ENCODE peak calls at places on chromosomes 12 and 14, in seven cellular contexts. X, T, E, A, G, U and R are unnamed samples.

GRCh38 chr12:40198601-40199000 is 26.2 kb upstream of the LRRK2 start:
- DNase-seq in T (peak), G (no peak), U (no peak), A (no peak), X (no peak), E (peak), R (no peak)

GRCh38 chr14:39372656-39373055 is 59.6 kb downstream of the FBXO33 start:
- DNase-seq in T (peak), E (peak), G (no peak), A (no peak), U (no peak), X (no peak), R (no peak)

GRCh38 chr14:70882771-70883492 is 24.3 kb upstream of the PCNX1 start:
- DNase-seq in E (peak), T (peak), G (no peak), U (no peak), A (no peak), X (no peak), R (no peak)

GRCh38 chr14:83342590-83342989 is 1808.9 kb upstream of the SEL1L start:
- DNase-seq in E (no peak), T (no peak), U (no peak), X (no peak), A (no peak), G (no peak), R (no peak)

GRCh38 chr12:132064641-132065040 is 79.5 kb downstream of the DDX51 start:
- DNase-seq in X (no peak), U (no peak), E (no peak), A (no peak), G (no peak), T (no peak), R (no peak)

GRCh38 chr14:53953828-53954550 is 2.6 kb downstream of the BMP4 start:
- DNase-seq in U (no peak), A (no peak), G (peak), X (no peak), E (peak), T (peak), R (peak)

GRCh38 chr12:1552978-1553471 is 41.4 kb downstream of the FBXL14 start:
- DNase-seq in G (no peak), X (no peak), T (peak), U (no peak), A (no peak), E (peak), R (no peak)

GRCh38 chr14:51157012-51157411 is 62.1 kb upstream of the TRIM9 start:
- DNase-seq in A (no peak), U (no peak), X (no peak), E (peak), T (peak), G (no peak), R (peak)

GRCh38 chr12:57475271-57476161 is 4.2 kb downstream of the ARHGAP9 start:
- DNase-seq in G (peak), A (no peak), T (no peak), U (no peak), E (peak), X (no peak), R (no peak)

GRCh38 chr12:128609861-128610260 is 213.9 kb downstream of the SLC15A4 start:
- DNase-seq in E (no peak), T (no peak), A (no peak), G (peak), U (no peak), X (peak), R (peak)

GRCh38 chr14:90609376-90609775 is 206.9 kb downstream of the TTC7B start:
- DNase-seq in G (no peak), T (no peak), X (no peak), U (no peak), E (no peak), A (no peak), R (no peak)

GRCh38 chr14:41749425-41749824 is 142.7 kb downstream of the LRFN5 start:
- DNase-seq in U (no peak), X (no peak), E (peak), A (no peak), G (no peak), T (no peak), R (no peak)

GRCh38 chr14:36514278-36515104 is 5.5 kb downstream of the NKX2-1 start:
- DNase-seq in X (no peak), T (no peak), A (no peak), E (no peak), U (no peak), G (no peak), R (peak)

GRCh38 chr14:61489002-61489401 is 167.6 kb downstream of the PRKCH start:
- DNase-seq in X (no peak), A (no peak), T (no peak), E (no peak), U (no peak), G (no peak), R (no peak)

GRCh38 chr12:18696971-18697602 is 40.7 kb downstream of the PLCZ1 start:
- DNase-seq in T (peak), G (no peak), E (peak), A (no peak), U (no peak), X (no peak), R (no peak)

GRCh38 chr12:3959799-3960560 is 86.8 kb upstream of the PARP11 start:
- DNase-seq in T (no peak), X (no peak), A (no peak), G (no peak), E (no peak), U (no peak), R (no peak)

GRCh38 chr12:113098428-113099028 is 37.0 kb downstream of the RASAL1 start:
- DNase-seq in G (peak), A (peak), X (peak), T (peak), U (peak), E (peak), R (peak)

GRCh38 chr12:51071663-51072062 is 11.7 kb downstream of the CSRNP2 start:
- DNase-seq in G (no peak), U (no peak), A (no peak), E (peak), T (peak), X (no peak), R (peak)

GRCh38 chr14:74614508-74615495 is 2.8 kb upstream of the LTBP2 start:
- DNase-seq in E (no peak), U (no peak), T (no peak), A (no peak), G (no peak), X (no peak), R (no peak)

GRCh38 chr12:53935562-53936341 is 2.9 kb upstream of the HOXC13 start:
- DNase-seq in G (no peak), A (no peak), X (no peak), E (no peak), U (no peak), T (no peak), R (no peak)

GRCh38 chr14:93688239-93688666 is 100.0 kb downstream of the PRIMA1 start:
- DNase-seq in X (peak), E (no peak), U (peak), G (peak), A (no peak), T (no peak), R (peak)

GRCh38 chr12:9870311-9870866 is 1.2 kb upstream of the CLEC2B start:
- DNase-seq in E (peak), X (no peak), G (no peak), U (no peak), T (no peak), A (no peak), R (no peak)

GRCh38 chr12:40002178-40003169 is 103.4 kb downstream of the SLC2A13 start:
- DNase-seq in T (no peak), U (no peak), A (no peak), E (no peak), X (no peak), G (no peak), R (no peak)

GRCh38 chr14:73752297-73752992 is 38.3 kb upstream of the PNMA1 start:
- DNase-seq in X (no peak), E (peak), G (peak), T (peak), A (peak), U (no peak), R (peak)

GRCh38 chr14:91872517-91873470 is 5.5 kb upstream of the TC2N start:
- DNase-seq in A (no peak), E (no peak), T (peak), G (no peak), U (no peak), X (no peak), R (no peak)

GRCh38 chr12:116955382-116956021 is 44.8 kb downstream of the FBXW8 start:
- DNase-seq in E (peak), U (no peak), T (peak), X (no peak), A (peak), G (no peak), R (peak)

GRCh38 chr14:60092516-60092915 is 793 bp downstream of the PCNX4 start:
- DNase-seq in G (no peak), T (peak), U (no peak), E (peak), X (no peak), A (no peak), R (peak)

GRCh38 chr14:53621433-53621832 is 335.2 kb downstream of the BMP4 start:
- DNase-seq in U (no peak), T (no peak), G (no peak), A (no peak), X (no peak), E (no peak), R (no peak)

GRCh38 chr12:19965196-19966038 is 402.9 kb upstream of the PDE3A start:
- DNase-seq in A (peak), X (no peak), U (no peak), G (no peak), E (no peak), T (no peak), R (peak)

GRCh38 chr12:103334447-103334846 is 161.3 kb downstream of the C12orf42 start:
- DNase-seq in X (no peak), U (no peak), G (no peak), A (no peak), T (no peak), E (no peak), R (no peak)

GRCh38 chr14:102238131-102238530 is 66.8 kb downstream of the MOK start:
- DNase-seq in X (no peak), U (no peak), G (no peak), T (peak), E (no peak), A (no peak), R (peak)

GRCh38 chr12:2248901-2249381 is 196.2 kb downstream of the CACNA1C start:
- DNase-seq in T (peak), X (no peak), A (no peak), E (peak), G (no peak), U (no peak), R (no peak)

GRCh38 chr14:33061667-33062325 is 123.1 kb downstream of the NPAS3 start:
- DNase-seq in U (no peak), E (no peak), X (no peak), A (peak), G (peak), T (no peak), R (peak)

GRCh38 chr14:101109981-101110728 is 206.6 kb upstream of the RTL1 start:
- DNase-seq in A (no peak), E (no peak), X (no peak), G (no peak), T (no peak), U (no peak), R (no peak)

GRCh38 chr12:117933545-117933944 is 35.2 kb downstream of the KSR2 start:
- DNase-seq in G (no peak), E (no peak), A (no peak), U (no peak), X (no peak), T (no peak), R (no peak)

GRCh38 chr12:88866881-88867280 is 286.6 kb upstream of the KITLG start:
- DNase-seq in G (no peak), E (no peak), U (no peak), A (no peak), T (no peak), X (no peak), R (no peak)

GRCh38 chr12:105822131-105823103 is 316.3 kb downstream of the NUAK1 start:
- DNase-seq in T (no peak), X (no peak), E (no peak), U (no peak), G (no peak), A (no peak), R (no peak)
- H2BK5ac ChIP-seq in T (no peak), X (no peak), E (no peak), U (no peak), G (no peak), A (no peak), R (no peak)

GRCh38 chr12:105402366-105402765 is 71.9 kb downstream of the C12orf75 start:
- DNase-seq in A (no peak), X (no peak), E (no peak), G (no peak), T (no peak), U (no peak), R (no peak)

GRCh38 chr12:105396983-105397382 is 66.5 kb downstream of the C12orf75 start:
- DNase-seq in E (no peak), X (no peak), G (no peak), T (no peak), A (no peak), U (no peak), R (no peak)

GRCh38 chr12:105400227-105400626 is 69.7 kb downstream of the C12orf75 start:
- DNase-seq in E (no peak), X (no peak), T (no peak), U (no peak), G (no peak), A (no peak), R (no peak)

GRCh38 chr12:105401198-105401597 is 70.7 kb downstream of the C12orf75 start:
- DNase-seq in T (no peak), X (no peak), E (no peak), G (no peak), U (no peak), A (no peak), R (no peak)

GRCh38 chr12:105399428-105400081 is 69.1 kb downstream of the C12orf75 start:
- DNase-seq in G (no peak), T (no peak), U (no peak), E (no peak), A (no peak), X (no peak), R (no peak)
- H3K4ac ChIP-seq in G (no peak), T (no peak), U (no peak), E (no peak), A (no peak), X (no peak), R (no peak)

GRCh38 chr12:13248956-13249355 is 52.4 kb downstream of the EMP1 start:
- DNase-seq in A (no peak), T (no peak), U (no peak), E (no peak), X (no peak), G (no peak), R (no peak)

GRCh38 chr12:13241833-13242232 is 45.3 kb downstream of the EMP1 start:
- DNase-seq in U (no peak), A (no peak), T (peak), X (no peak), E (peak), G (no peak), R (no peak)

GRCh38 chr12:13247596-13247995 is 51.1 kb downstream of the EMP1 start:
- DNase-seq in U (no peak), X (no peak), A (no peak), E (no peak), T (no peak), G (no peak), R (no peak)

GRCh38 chr12:13242926-13243325 is 46.4 kb downstream of the EMP1 start:
- DNase-seq in U (no peak), X (no peak), T (no peak), A (no peak), E (no peak), G (no peak), R (no peak)

DNA sequence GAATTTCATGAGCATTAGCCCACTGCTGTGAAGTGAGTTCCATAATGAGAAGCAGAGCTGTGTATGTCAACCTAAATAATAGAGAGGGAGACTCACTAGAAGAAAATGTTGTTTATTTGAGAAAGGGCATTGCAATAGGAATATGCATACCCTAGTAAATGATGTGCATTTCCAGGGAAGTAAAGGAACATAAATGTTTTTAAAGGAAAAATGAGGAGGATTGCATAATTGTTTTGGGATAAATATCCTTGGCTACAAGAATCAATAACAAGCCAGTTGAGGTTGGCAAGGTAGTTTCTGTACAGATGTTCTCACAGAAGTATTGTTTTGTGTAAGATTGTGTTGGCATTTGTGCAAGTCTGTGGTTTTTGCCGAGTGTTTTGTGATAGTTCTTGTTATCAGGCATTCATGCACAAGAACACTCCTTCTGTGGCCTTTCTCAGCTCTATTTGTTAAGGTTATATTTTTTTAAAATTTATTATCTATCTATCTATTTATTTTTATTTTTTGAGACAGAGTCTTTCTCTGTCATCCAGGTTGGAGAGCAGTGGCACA is 47.1 kb downstream of the EMP1 start:
- DNase-seq in X (no peak), U (no peak), A (no peak), G (no peak), T (peak), E (no peak), R (no peak)
- H2BK5ac ChIP-seq in X (no peak), U (no peak), A (no peak), G (no peak), T (peak), E (no peak), R (no peak)

DNA sequence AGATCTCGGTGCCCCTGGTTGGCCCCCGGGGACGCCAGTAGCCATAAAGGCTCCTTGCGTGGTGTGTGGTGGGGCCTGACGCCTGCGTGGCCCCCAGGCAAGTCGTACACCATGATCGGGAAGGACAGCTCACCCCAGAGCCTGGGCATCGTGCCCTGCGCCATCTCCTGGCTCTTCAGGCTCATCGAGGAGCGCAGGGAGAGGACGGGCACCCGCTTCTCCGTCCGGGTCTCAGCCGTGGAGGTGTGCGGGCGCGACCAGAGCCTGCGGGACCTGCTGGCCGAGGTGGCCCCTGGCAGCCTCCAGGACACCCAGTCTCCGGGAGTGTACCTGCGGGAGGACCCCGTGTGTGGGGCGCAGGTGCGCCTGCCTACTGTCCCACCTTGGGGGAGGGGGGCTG is 34.5 kb downstream of the KIF26A start:
- DNase-seq in E (no peak), A (no peak), T (no peak), G (no peak), X (no peak), U (no peak), R (no peak)
- H3K4ac ChIP-seq in E (no peak), A (no peak), T (no peak), G (no peak), X (no peak), U (no peak), R (no peak)

GRCh38 chr12:68791897-68792481 is 16.0 kb upstream of the MDM2 start:
- DNase-seq in E (no peak), X (no peak), A (no peak), U (no peak), T (no peak), G (no peak), R (no peak)

GRCh38 chr12:68794653-68795253 is 13.2 kb upstream of the MDM2 start:
- DNase-seq in X (no peak), T (peak), A (peak), U (no peak), E (peak), G (no peak), R (no peak)

GRCh38 chr12:68792952-68793351 is 15.0 kb upstream of the MDM2 start:
- DNase-seq in E (peak), U (no peak), T (peak), G (peak), X (no peak), A (no peak), R (peak)

GRCh38 chr12:68793975-68794652 is 13.9 kb upstream of the MDM2 start:
- DNase-seq in X (no peak), A (no peak), T (no peak), E (no peak), U (no peak), G (no peak), R (no peak)

GRCh38 chr12:68793436-68793835 is 14.5 kb upstream of the MDM2 start:
- DNase-seq in T (no peak), X (no peak), G (no peak), A (no peak), U (no peak), E (no peak), R (no peak)
- H2BK5ac ChIP-seq in T (no peak), X (no peak), G (no peak), A (no peak), U (no peak), E (no peak), R (no peak)

GRCh38 chr14:69449216-69449615 is 35.3 kb upstream of the PLEKHD1 start:
- DNase-seq in U (no peak), T (no peak), G (no peak), E (no peak), X (no peak), A (peak), R (no peak)
- H3K4ac ChIP-seq in U (no peak), T (no peak), G (no peak), E (no peak), X (no peak), A (no peak), R (no peak)

DNA sequence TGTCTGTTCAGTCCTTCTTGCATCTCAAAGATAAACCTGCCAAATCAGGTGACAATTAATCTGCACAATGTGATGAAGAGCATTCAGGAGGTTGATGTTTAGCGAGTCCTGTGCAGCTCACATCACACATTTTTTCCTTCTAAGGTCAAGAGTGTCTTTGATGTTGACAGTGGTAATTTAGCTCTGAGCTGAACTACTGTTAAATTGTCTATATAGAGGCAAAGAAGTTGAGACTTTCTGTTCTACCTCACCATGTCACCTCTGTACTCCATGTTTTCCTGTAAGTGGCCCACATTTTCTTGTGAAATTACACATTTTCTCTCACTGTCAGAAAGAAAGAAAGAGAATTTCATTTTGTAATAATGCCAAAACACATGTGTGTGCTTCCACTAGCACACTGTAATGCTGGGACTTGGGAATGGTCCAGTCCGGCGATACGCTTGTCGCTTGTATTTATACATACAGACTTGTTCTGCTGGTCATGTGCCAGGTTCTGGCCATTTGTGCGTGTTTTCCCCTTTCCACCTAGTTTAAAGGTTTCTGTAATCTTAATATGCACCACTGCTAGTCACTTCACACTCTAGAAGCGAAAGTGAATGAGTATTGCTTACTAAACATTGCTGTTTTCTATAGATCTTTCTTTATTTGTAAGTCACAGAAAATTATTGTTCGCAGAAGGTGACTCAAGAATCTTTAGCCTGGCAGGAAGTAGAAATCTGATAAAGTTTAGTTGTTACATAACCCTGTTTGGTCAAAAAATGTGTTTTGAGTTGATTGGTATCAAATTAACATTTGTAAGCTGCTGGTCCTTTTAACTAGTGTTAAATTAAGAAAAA is 328.9 kb downstream of the TMTC2 start:
- DNase-seq in A (no peak), T (no peak), E (no peak), G (no peak), X (no peak), U (no peak), R (no peak)
- H2BK5ac ChIP-seq in A (no peak), T (no peak), E (no peak), G (no peak), X (no peak), U (no peak), R (no peak)

GRCh38 chr14:88902850-88903249 is 78.4 kb downstream of the TTC8 start:
- DNase-seq in G (no peak), X (no peak), U (no peak), E (no peak), A (no peak), T (no peak), R (no peak)
- H3K4ac ChIP-seq in G (no peak), X (no peak), U (no peak), E (no peak), A (no peak), T (no peak), R (no peak)

GRCh38 chr12:130590685-130591084 is 125.4 kb downstream of the RIMBP2 start:
- DNase-seq in U (no peak), G (no peak), T (no peak), E (no peak), A (no peak), X (no peak), R (no peak)
- H2BK5ac ChIP-seq in U (no peak), G (no peak), T (no peak), E (no peak), A (no peak), X (no peak), R (no peak)

GRCh38 chr12:31803306-31804184 is 74.7 kb upstream of the AMN1 start:
- DNase-seq in U (no peak), A (peak), T (no peak), E (no peak), G (no peak), X (no peak), R (peak)
- H3K4ac ChIP-seq in U (no peak), A (no peak), T (no peak), E (no peak), G (no peak), X (no peak), R (peak)